ENCODE peak calls at places on chromosome 7, in nine cellular contexts. O, P, W, D, J, B, R, V and L are unnamed samples.

GRCh38 chr7:151175047-151175792 is 7.7 kb upstream of the GBX1 start:
- DNase-seq in J (no peak), B (no peak), O (no peak), W (no peak), V (no peak), R (no peak), D (no peak), P (no peak), L (no peak)

GRCh38 chr7:36001546-36001945 is 151.5 kb upstream of the EEPD1 start:
- DNase-seq in D (no peak), V (peak), W (no peak), O (no peak), J (no peak), B (no peak), P (no peak), R (no peak), L (no peak)

GRCh38 chr7:100212631-100213286 is 7.0 kb upstream of the PVRIG start:
- DNase-seq in W (no peak), O (no peak), V (no peak), D (no peak), P (no peak), R (no peak), B (no peak), J (no peak), L (no peak)

GRCh38 chr7:80859272-80859970 is 59.4 kb downstream of the SEMA3C start:
- DNase-seq in O (no peak), V (no peak), D (no peak), R (no peak), W (no peak), J (peak), B (no peak), P (no peak), L (no peak)

GRCh38 chr7:135706038-135706742 is 21.8 kb downstream of the SLC13A4 start:
- DNase-seq in O (no peak), J (no peak), V (no peak), R (no peak), W (no peak), D (no peak), B (no peak), P (no peak), L (no peak)

GRCh38 chr7:117872565-117873055 is 631 bp downstream of the CTTNBP2 start:
- DNase-seq in J (peak), V (no peak), R (peak), D (peak), W (peak), B (no peak), O (no peak), P (no peak), L (no peak)

GRCh38 chr7:43686991-43687390 is 42.3 kb downstream of the COA1 start:
- DNase-seq in O (no peak), J (no peak), V (no peak), B (no peak), R (no peak), P (no peak), D (no peak), W (no peak), L (no peak)

GRCh38 chr7:35702541-35702940 is 7.6 kb upstream of the HERPUD2 start:
- DNase-seq in J (no peak), V (no peak), W (no peak), O (no peak), D (no peak), R (no peak), P (no peak), B (no peak), L (no peak)

GRCh38 chr7:121278120-121279021 is 50.4 kb upstream of the WNT16 start:
- DNase-seq in R (no peak), D (no peak), B (no peak), W (no peak), O (no peak), V (peak), J (no peak), P (no peak), L (no peak)

GRCh38 chr7:155956977-155957376 is 144.7 kb upstream of the SHH start:
- DNase-seq in O (no peak), D (no peak), V (no peak), B (no peak), P (no peak), J (no peak), R (no peak), W (no peak), L (no peak)

GRCh38 chr7:28958235-28958945 is at the start of gene TRIL:
- DNase-seq in B (peak), J (peak), P (no peak), O (no peak), V (no peak), D (peak), W (peak), R (peak), L (no peak)

GRCh38 chr7:144785491-144785890 is 50.4 kb downstream of the TPK1 start:
- DNase-seq in B (no peak), J (no peak), D (no peak), O (no peak), P (no peak), R (no peak), V (no peak), W (no peak), L (no peak)

GRCh38 chr7:144787127-144787526 is 48.7 kb downstream of the TPK1 start:
- DNase-seq in V (peak), B (no peak), W (peak), P (no peak), D (no peak), J (no peak), O (no peak), R (no peak), L (no peak)

GRCh38 chr7:144786079-144786478 is 49.8 kb downstream of the TPK1 start:
- DNase-seq in O (no peak), R (no peak), W (no peak), D (no peak), B (no peak), J (no peak), P (no peak), V (no peak), L (no peak)

GRCh38 chr7:144784943-144785342 is 50.9 kb downstream of the TPK1 start:
- DNase-seq in W (no peak), D (no peak), J (peak), B (no peak), R (no peak), O (no peak), P (no peak), V (no peak), L (no peak)

DNA sequence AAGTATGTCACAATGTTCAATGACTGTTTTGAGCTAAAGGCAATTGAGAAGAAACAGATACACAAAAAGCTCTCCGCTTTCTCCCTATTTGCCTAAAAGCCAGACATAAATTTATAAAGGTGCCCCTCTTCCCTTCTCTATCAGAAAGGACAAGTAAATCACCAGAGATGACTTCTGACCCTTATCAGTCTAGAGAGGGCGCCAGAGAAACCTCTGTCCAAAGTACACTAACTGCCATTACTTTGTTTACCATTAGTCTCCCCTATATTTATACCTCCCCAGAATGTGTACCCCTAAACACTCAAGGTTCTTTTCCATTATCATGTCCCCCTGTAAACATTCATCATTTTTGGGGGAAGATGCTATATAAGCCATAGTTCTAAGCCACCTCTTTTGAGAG is 49.3 kb downstream of the TPK1 start:
- DNase-seq in D (no peak), W (peak), J (no peak), V (no peak), P (no peak), R (no peak), O (no peak), B (no peak), L (no peak)
- TF ChIP-seq CTCF in D (no peak), W (no peak), J (no peak), V (peak), P (peak), R (no peak), O (no peak), B (no peak), L (peak)

GRCh38 chr7:77903597-77903996 is 105.0 kb downstream of the PHTF2 start:
- DNase-seq in R (no peak), O (no peak), J (no peak), B (no peak), D (no peak), V (peak), W (no peak), P (no peak), L (no peak)
- TF ChIP-seq CTCF in R (no peak), O (no peak), J (no peak), B (no peak), D (no peak), V (peak), W (no peak), P (no peak), L (no peak)

GRCh38 chr7:158495780-158496179 is 91.8 kb downstream of the PTPRN2 start:
- DNase-seq in O (no peak), J (no peak), B (peak), D (peak), P (no peak), W (no peak), V (peak), R (no peak), L (peak)

GRCh38 chr7:158494643-158495042 is 93.0 kb downstream of the PTPRN2 start:
- DNase-seq in O (no peak), V (no peak), D (no peak), P (no peak), B (no peak), W (no peak), J (no peak), R (no peak), L (no peak)

GRCh38 chr7:158494162-158494586 is 93.4 kb downstream of the PTPRN2 start:
- DNase-seq in J (no peak), B (no peak), P (no peak), R (no peak), V (peak), O (no peak), W (no peak), D (no peak), L (no peak)

GRCh38 chr7:158497627-158498026 is 90.0 kb downstream of the PTPRN2 start:
- DNase-seq in R (no peak), J (no peak), B (no peak), W (no peak), D (no peak), O (no peak), V (no peak), P (no peak), L (no peak)

GRCh38 chr7:158495256-158495655 is 92.4 kb downstream of the PTPRN2 start:
- DNase-seq in R (no peak), P (no peak), J (no peak), D (no peak), O (no peak), W (no peak), B (no peak), V (no peak), L (no peak)
- TF ChIP-seq CTCF in R (no peak), P (no peak), J (no peak), D (no peak), O (no peak), W (no peak), B (no peak), V (no peak), L (no peak)

GRCh38 chr7:39384386-39384785 is 181.8 kb upstream of the YAE1 start:
- DNase-seq in W (no peak), R (no peak), B (no peak), D (no peak), V (no peak), J (no peak), O (no peak), P (no peak), L (no peak)

GRCh38 chr7:39392151-39392550 is 174.1 kb upstream of the YAE1 start:
- DNase-seq in O (no peak), B (no peak), W (no peak), V (no peak), J (no peak), D (no peak), R (no peak), P (no peak), L (no peak)

DNA sequence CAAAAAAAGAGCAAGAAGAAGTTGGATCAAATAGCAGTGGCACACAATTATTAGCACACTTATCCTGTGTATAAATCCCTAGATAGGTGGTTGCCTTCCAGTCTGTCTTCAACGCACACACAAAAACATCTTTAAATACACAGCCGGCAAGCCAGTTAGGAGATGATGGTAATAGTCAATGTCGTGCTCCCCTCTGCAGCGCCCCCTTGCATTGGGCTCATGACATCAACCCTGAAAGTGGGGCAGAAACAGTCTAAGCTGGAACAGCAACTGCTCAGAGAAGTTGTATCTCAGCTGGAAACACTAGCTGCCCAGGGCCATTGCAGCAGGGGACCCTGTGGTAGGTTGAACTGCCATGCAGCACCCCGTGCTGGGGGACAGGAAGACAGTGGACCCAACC is 179.5 kb upstream of the YAE1 start:
- DNase-seq in P (no peak), B (no peak), V (no peak), O (no peak), W (no peak), J (no peak), D (no peak), R (no peak), L (no peak)
- TF ChIP-seq CTCF in P (no peak), B (no peak), V (no peak), O (no peak), W (no peak), J (no peak), D (no peak), R (no peak), L (no peak)

GRCh38 chr7:45872116-45873034 is 507 bp downstream of the CCDC201 start:
- DNase-seq in O (no peak), B (peak), D (no peak), V (peak), J (no peak), P (no peak), W (peak), R (no peak), L (no peak)
- TF ChIP-seq CTCF in O (no peak), B (peak), D (peak), V (peak), J (no peak), P (no peak), W (peak), R (peak), L (no peak)

DNA sequence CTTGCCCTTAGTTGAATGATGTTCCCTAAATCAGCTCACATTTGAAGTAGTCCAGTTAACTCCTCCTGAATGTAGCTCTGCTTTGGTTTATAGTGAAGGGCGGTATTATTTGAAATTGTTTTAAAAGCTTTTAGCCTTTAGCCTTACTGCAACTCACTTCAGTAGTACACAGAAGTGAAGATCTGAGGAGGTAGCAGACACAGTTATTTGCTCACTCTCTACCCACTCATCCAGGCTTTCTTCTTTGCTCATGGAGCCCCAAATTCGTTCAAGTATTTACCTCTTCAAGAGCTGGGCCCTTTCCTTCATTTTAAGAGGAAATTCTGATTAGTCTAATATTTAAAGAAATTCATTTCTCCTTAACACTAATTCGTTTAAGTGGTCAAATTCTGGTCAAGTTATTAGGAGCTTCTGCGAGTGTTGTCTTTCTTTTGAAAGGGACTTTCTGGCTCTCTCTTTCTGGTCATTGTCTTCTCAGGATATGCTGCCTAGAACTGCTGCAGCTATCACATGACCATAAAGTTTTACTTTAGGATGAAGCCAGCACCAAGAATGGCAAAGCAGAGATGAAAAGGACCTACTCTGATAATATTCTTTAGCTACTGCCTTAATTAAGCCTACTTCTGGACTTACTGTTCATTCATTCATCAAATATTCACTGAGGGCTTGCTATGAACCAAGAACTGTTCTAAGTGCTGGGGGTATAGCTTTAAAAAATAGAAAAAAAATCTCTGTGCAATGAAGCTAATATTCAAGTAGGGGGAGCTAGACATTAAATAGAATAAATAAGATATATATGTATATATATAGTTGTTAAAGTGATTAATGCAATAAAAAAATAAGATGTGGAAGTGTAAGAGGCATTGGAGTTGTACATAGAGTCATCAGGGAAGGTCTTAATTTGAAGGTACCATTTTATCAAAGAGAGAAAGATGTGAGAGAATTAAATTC is 180.9 kb upstream of the AGR3 start:
- DNase-seq in P (no peak), O (no peak), B (no peak), W (no peak), D (no peak), R (no peak), V (peak), J (no peak), L (no peak)
- TF ChIP-seq CTCF in P (no peak), O (peak), B (no peak), W (peak), D (peak), R (no peak), V (peak), J (no peak), L (peak)

DNA sequence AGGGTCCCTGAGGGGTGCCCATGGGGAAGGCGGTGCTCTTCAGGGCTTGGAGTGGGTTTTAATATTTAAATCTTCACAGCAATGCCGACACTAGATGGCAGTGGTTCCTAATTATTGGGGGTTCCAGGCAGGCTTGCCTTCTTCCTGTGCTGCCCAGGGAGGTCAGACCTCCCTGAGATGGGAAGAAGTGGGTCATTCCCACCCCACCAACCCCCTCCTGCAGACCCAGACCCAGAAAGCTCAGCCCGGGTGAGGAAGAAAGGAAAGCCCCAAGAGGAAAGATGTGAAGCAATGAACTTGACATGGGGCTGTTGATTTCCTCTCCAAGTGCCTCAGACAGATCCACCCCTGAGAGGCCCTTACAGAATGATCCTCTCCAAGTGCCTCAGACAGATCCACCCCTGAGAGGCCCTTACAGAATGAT is 85.1 kb upstream of the LANCL2 start:
- DNase-seq in P (peak), W (peak), B (peak), J (no peak), D (peak), O (no peak), R (peak), V (peak), L (peak)
- TF ChIP-seq CTCF in P (peak), W (peak), B (peak), J (peak), D (peak), O (peak), R (peak), V (peak), L (peak)

DNA sequence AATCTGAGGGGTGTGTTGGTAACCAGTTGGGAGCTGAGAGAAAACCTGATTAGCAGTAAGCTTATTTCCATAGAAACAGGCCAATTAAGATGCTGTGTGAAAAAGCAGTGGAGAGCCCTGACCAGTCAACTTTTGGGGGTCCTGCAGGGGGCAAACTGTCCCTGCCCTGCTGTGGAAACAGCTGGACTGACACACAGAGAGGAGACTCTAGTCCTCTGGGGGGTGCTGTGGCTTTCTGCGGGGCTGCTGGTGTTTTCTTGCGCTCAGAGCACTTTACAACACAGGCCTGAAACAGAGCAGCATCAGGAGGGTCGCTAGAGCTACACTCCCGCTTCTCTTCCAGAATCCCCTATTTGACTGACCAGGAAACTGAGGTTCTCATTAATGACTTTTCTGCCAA is 546.9 kb upstream of the GALNT17 start:
- DNase-seq in B (no peak), D (no peak), J (no peak), V (no peak), P (no peak), W (no peak), R (no peak), O (no peak), L (no peak)
- TF ChIP-seq CTCF in B (no peak), D (no peak), J (no peak), V (no peak), P (no peak), W (no peak), R (no peak), O (no peak), L (peak)

GRCh38 chr7:109476409-109476808 is 906.7 kb downstream of the DNAJB9 start:
- DNase-seq in W (no peak), V (no peak), J (no peak), O (no peak), R (no peak), D (no peak), B (no peak), P (no peak), L (no peak)

GRCh38 chr7:109479388-109479787 is 909.7 kb downstream of the DNAJB9 start:
- DNase-seq in W (no peak), J (no peak), B (no peak), R (no peak), D (no peak), O (no peak), P (no peak), V (peak), L (no peak)
- TF ChIP-seq CTCF in W (no peak), J (no peak), B (no peak), R (no peak), D (no peak), O (no peak), P (no peak), V (peak), L (peak)